ENCODE peak calls at places on chromosomes 6 and 20, in eight cellular contexts. V is IMR-90, F is prostate gland, H is sigmoid colon, C is ovary, X is stomach, Q is Peyer's patch, E is suprapubic skin. I is an unnamed sample.

GRCh38 chr6:25085761-25086160 is 150.0 kb upstream of the RIPOR2 start:
- DNase-seq in X (no peak), F (no peak), C (no peak), H (no peak), Q (no peak), V (no peak), E (no peak), I (no peak)

GRCh38 chr20:36310215-36310981 is 4.3 kb downstream of the DLGAP4 start:
- DNase-seq in H (peak), C (no peak), V (no peak), F (no peak), Q (no peak), X (no peak), E (no peak), I (no peak)

GRCh38 chr20:1328680-1329330 is at the start of gene SDCBP2:
- DNase-seq in Q (peak), V (no peak), X (peak), H (peak), E (peak), F (peak), C (no peak), I (no peak)

GRCh38 chr6:51843470-51844390 is 243.7 kb downstream of the PKHD1 start:
- DNase-seq in Q (no peak), E (no peak), C (no peak), H (no peak), F (no peak), V (no peak), X (no peak), I (no peak)

GRCh38 chr20:63686492-63687321 is 9.7 kb upstream of the TNFRSF6B start:
- DNase-seq in C (peak), E (peak), Q (peak), F (no peak), X (peak), H (peak), V (peak), I (peak)

GRCh38 chr6:33175436-33176069 is 16.7 kb downstream of the COL11A2 start:
- DNase-seq in V (no peak), H (no peak), X (no peak), E (no peak), Q (no peak), F (no peak), C (no peak), I (no peak)

GRCh38 chr6:154951400-154952200 is 43.5 kb upstream of the TIAM2 start:
- DNase-seq in X (no peak), C (no peak), V (no peak), F (no peak), E (peak), H (no peak), Q (peak), I (no peak)

GRCh38 chr6:27584326-27584725 is 111.4 kb upstream of the ZNF184 start:
- DNase-seq in Q (no peak), F (no peak), C (no peak), E (no peak), V (no peak), H (no peak), X (no peak), I (no peak)

GRCh38 chr20:40993794-40994540 is 34.7 kb upstream of the TOP1 start:
- DNase-seq in V (peak), C (no peak), E (no peak), F (no peak), H (peak), X (no peak), Q (no peak), I (no peak)

GRCh38 chr6:82783587-82784253 is 281.9 kb downstream of the UBE3D start:
- DNase-seq in H (no peak), F (no peak), C (no peak), Q (no peak), X (no peak), V (no peak), E (no peak), I (no peak)

GRCh38 chr20:35199696-35200095 is 26.8 kb upstream of the MMP24 start:
- DNase-seq in E (no peak), H (no peak), X (no peak), C (no peak), Q (no peak), V (peak), F (no peak), I (no peak)

GRCh38 chr6:167974644-167975344 is 22.7 kb upstream of the KIF25 start:
- DNase-seq in V (peak), X (no peak), C (no peak), F (peak), E (no peak), H (no peak), Q (no peak), I (no peak)

GRCh38 chr6:142803027-142803426 is 141.9 kb downstream of the HIVEP2 start:
- DNase-seq in F (no peak), V (no peak), X (no peak), Q (no peak), H (no peak), C (no peak), E (no peak), I (no peak)

GRCh38 chr6:148954934-148955915 is 208.4 kb downstream of the UST start:
- DNase-seq in Q (no peak), V (peak), C (no peak), F (no peak), E (no peak), X (no peak), H (no peak), I (no peak)

GRCh38 chr6:33551538-33551937 is 28.5 kb downstream of the BAK1 start:
- DNase-seq in V (no peak), C (no peak), F (no peak), Q (no peak), E (no peak), H (no peak), X (no peak), I (no peak)

GRCh38 chr6:169583867-169584541 is 117.8 kb downstream of the WDR27 start:
- DNase-seq in X (no peak), V (no peak), Q (no peak), E (no peak), C (no peak), H (no peak), F (no peak), I (no peak)
- TF ChIP-seq POLR2A in X (no peak), V (no peak), Q (no peak), E (no peak), C (no peak), H (no peak), F (no peak), I (no peak)

GRCh38 chr6:112043032-112044007 is 10.6 kb upstream of the CCN6 start:
- DNase-seq in H (peak), C (peak), Q (peak), V (peak), F (peak), X (peak), E (peak), I (peak)
- TF ChIP-seq POLR2A in H (no peak), C (no peak), Q (no peak), V (peak), F (no peak), X (no peak), E (no peak), I (peak)

GRCh38 chr20:45833883-45834796 is 541 bp downstream of the SNX21 start:
- DNase-seq in F (peak), H (peak), V (peak), X (peak), C (peak), Q (peak), E (peak), I (peak)
- TF ChIP-seq POLR2A in F (no peak), H (peak), V (no peak), X (no peak), C (peak), Q (peak), E (no peak), I (peak)

DNA sequence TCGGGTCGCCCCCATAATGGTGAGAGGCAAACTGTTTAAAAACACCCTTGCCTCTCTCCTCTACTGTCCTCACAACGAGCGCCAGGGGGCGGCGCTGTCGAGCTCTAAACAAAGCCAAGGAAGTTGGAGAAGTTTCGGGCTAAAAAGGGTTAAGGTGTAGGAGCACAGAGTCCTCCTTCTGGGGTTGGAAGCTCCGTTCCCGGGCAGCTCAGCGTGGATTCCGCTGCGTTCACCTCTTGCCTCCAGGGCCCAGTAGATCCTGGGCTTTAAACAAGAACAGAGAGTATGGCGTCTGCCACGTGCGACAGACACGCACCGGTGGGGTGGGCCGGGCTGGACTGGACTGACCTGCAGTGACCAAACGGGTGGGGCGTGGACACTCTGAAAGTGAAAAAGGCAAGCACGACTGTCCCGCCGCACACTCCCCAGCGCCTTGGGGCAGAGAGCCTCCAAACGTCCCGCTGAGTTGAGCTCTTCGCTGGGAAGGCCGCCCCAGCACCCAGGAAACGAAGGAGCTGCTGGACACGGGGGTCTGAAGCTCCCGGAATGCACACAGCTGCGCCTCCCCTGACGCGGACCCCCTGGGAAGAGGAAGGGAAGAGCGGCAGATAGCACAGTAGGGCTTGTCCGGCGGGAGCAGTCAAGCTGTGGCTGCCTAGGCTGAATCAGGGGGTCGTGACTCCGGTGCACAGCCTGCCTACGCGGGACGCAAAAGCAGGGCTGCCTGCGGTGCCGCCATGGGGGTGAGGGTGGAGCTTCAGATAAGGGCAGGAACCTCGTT is 1.6 kb upstream of the THBD start:
- DNase-seq in E (peak), V (peak), C (peak), Q (peak), H (peak), X (peak), F (peak), I (peak)
- TF ChIP-seq POLR2A in E (no peak), V (no peak), C (no peak), Q (no peak), H (no peak), X (no peak), F (no peak), I (no peak)

DNA sequence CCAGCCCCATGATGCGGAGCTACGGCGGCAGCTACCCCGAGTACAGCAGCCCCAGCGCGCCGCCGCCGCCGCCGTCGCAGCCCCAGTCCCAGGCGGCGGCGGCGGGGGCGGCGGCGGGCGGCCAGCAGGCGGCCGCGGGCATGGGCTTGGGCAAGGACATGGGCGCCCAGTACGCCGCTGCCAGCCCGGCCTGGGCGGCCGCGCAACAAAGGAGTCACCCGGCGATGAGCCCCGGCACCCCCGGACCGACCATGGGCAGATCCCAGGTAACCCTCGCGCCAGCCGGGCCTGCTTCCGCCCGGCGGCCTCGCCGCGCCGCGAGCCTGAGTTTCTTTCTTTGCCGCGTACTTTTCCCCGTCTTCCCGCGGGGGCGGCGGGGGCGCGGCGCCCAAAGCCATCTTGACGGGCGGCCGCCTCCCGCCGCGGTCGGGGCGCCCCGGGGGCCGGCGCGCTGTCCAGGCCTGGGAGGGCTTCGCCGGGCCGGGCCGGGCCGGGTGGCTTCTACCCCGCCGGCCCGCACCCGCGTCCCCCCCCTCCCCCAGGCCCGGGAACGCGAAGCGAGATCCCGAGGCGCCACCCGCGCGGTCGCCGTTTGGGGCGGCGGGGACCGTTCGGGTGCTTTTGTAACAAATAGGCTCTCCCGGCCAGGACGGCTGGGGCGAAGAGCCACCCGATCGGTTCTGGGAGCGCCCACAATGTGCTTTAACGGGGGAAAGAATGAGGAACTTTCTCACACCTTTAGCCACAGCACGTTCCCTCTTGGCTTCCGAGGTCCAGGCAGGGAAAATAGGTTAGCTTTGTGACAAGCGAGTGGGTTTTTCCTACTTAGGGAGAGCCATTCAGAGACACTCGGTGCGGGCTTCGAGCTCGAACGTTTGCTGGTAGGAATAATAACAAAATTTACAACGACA is 2.3 kb downstream of the ARID1B start:
- DNase-seq in F (peak), V (no peak), E (no peak), X (peak), H (peak), Q (peak), C (peak), I (peak)
- TF ChIP-seq POLR2A in F (peak), V (peak), E (no peak), X (no peak), H (no peak), Q (no peak), C (no peak), I (no peak)

I was measured in uterus.